ENCODE peak calls at places on chromosomes 2 and 18, in nine cellular contexts. A is anterior cingulate cortex; R is Kasumi-1; K is T1000; X is fibroblast of mammary gland; D is HFFc6; S is NCI-H1048; F is astrocyte of the cerebellum; J is stimulated activated CD8-positive, alpha-beta memory T cell treated with anti-CD3 and anti-CD28 coated beads, Interleukin-7, amount 100 ng/mL, for 1 hour. U is an unnamed sample.

GRCh38 chr2:174779361-174779928 is 15.2 kb upstream of the CHRNA1 start:
- DNase-seq in A (no peak), R (no peak), K (no peak), X (peak; percentile 66), D (peak; percentile 63), S (no peak), F (no peak), J (no peak), U (no peak)

GRCh38 chr2:232489516-232490220 is 2.0 kb upstream of the ECEL1 start:
- DNase-seq in A (no peak), R (no peak), K (no peak), X (no peak), D (no peak), S (no peak), F (no peak), J (no peak), U (no peak)

GRCh38 chr2:201957091-201957490 is 76.6 kb upstream of the FZD7 start:
- DNase-seq in A (no peak), R (no peak), K (no peak), X (no peak), D (no peak), S (no peak), F (no peak), J (no peak), U (no peak)

GRCh38 chr18:54742120-54742519 is 86.2 kb upstream of the RAB27B start:
- DNase-seq in A (no peak), R (no peak), K (no peak), X (peak; percentile 66), D (no peak), S (no peak), F (no peak), J (no peak), U (no peak)

GRCh38 chr2:205273148-205273547 is 409.2 kb upstream of the NRP2 start:
- DNase-seq in A (no peak), R (no peak), K (no peak), X (no peak), D (no peak), S (no peak), F (no peak), J (no peak), U (no peak)

GRCh38 chr18:13538630-13539029 is 187.7 kb downstream of the FAM210A start:
- DNase-seq in A (no peak), R (no peak), K (no peak), X (no peak), D (no peak), S (no peak), F (no peak), J (no peak), U (no peak)

GRCh38 chr2:65024149-65024829 is 31.9 kb upstream of the CEP68 start:
- DNase-seq in A (no peak), R (no peak), K (peak; percentile 39), X (peak; percentile 94), D (peak; percentile 49), S (no peak), F (peak; percentile 31), J (no peak), U (no peak)

GRCh38 chr18:78558948-78559347 is 420.7 kb upstream of the SALL3 start:
- DNase-seq in A (no peak), R (no peak), K (no peak), X (no peak), D (no peak), S (no peak), F (no peak), J (no peak), U (no peak)

GRCh38 chr18:34224423-34225217 is at the start of gene NOL4:
- DNase-seq in A (peak; percentile 88), R (no peak), K (peak; percentile 41), X (no peak), D (no peak), S (peak; percentile 81), F (peak; percentile 45), J (no peak), U (no peak)

GRCh38 chr2:159807183-159808037 is 9.4 kb upstream of the CD302 start:
- DNase-seq in A (no peak), R (peak; percentile 90), K (peak; percentile 7), X (peak; percentile 68), D (peak; percentile 39), S (no peak), F (peak; percentile 43), J (no peak), U (no peak)

GRCh38 chr2:19649785-19650380 is 251.9 kb downstream of the TTC32 start:
- DNase-seq in A (no peak), R (no peak), K (peak; percentile 51), X (peak; percentile 100), D (peak; percentile 97), S (no peak), F (peak; percentile 96), J (no peak), U (no peak)

GRCh38 chr2:26971911-26972786 is 1.7 kb downstream of the MAPRE3 start:
- DNase-seq in A (no peak), R (no peak), K (no peak), X (no peak), D (no peak), S (no peak), F (no peak), J (no peak), U (no peak)

GRCh38 chr2:202038471-202039277 is 5.0 kb downstream of the FZD7 start:
- DNase-seq in A (no peak), R (no peak), K (no peak), X (peak; percentile 38), D (peak; percentile 45), S (no peak), F (no peak), J (no peak), U (no peak)

GRCh38 chr2:74688881-74689280 is 34.8 kb downstream of the SEMA4F start:
- DNase-seq in A (no peak), R (no peak), K (no peak), X (no peak), D (no peak), S (no peak), F (no peak), J (no peak), U (no peak)

GRCh38 chr18:79832169-79832568 is 34.4 kb downstream of the KCNG2 start:
- DNase-seq in A (no peak), R (no peak), K (no peak), X (no peak), D (no peak), S (no peak), F (no peak), J (no peak), U (no peak)

GRCh38 chr2:113847144-113847543 is 42.7 kb upstream of the ACTR3 start:
- DNase-seq in A (no peak), R (no peak), K (no peak), X (peak; percentile 92), D (no peak), S (no peak), F (peak; percentile 16), J (no peak), U (no peak)

GRCh38 chr18:43507842-43508481 is 230.7 kb upstream of the SYT4 start:
- DNase-seq in A (no peak), R (no peak), K (no peak), X (no peak), D (no peak), S (no peak), F (no peak), J (no peak), U (no peak)

GRCh38 chr2:235570256-235570655 is 76.4 kb downstream of the AGAP1 start:
- DNase-seq in A (no peak), R (no peak), K (no peak), X (no peak), D (peak; percentile 65), S (no peak), F (no peak), J (no peak), U (no peak)

GRCh38 chr2:223870840-223871618 is 33.6 kb upstream of the AP1S3 start:
- DNase-seq in A (no peak), R (peak; percentile 25), K (no peak), X (peak; percentile 42), D (no peak), S (no peak), F (no peak), J (no peak), U (no peak)

GRCh38 chr2:7593286-7593685 is 676.1 kb downstream of the RNF144A start:
- DNase-seq in A (no peak), R (peak; percentile 19), K (no peak), X (no peak), D (no peak), S (no peak), F (no peak), J (no peak), U (no peak)

GRCh38 chr2:84526562-84526961 is 10.3 kb downstream of the DNAH6 start:
- DNase-seq in A (no peak), R (no peak), K (no peak), X (peak; percentile 5), D (peak; percentile 3), S (no peak), F (no peak), J (no peak), U (no peak)

GRCh38 chr18:79630266-79631095 is 49.1 kb upstream of the CTDP1 start:
- DNase-seq in A (no peak), R (no peak), K (no peak), X (no peak), D (no peak), S (no peak), F (no peak), J (no peak), U (no peak)

GRCh38 chr2:43071629-43072550 is 154.5 kb downstream of the ZFP36L2 start:
- DNase-seq in A (no peak), R (no peak), K (no peak), X (peak; percentile 51), D (no peak), S (no peak), F (no peak), J (no peak), U (no peak)

GRCh38 chr2:69026026-69026425 is 13.0 kb downstream of the ANTXR1 start:
- DNase-seq in A (no peak), R (peak; percentile 79), K (no peak), X (peak; percentile 61), D (peak; percentile 28), S (no peak), F (no peak), J (no peak), U (no peak)

GRCh38 chr2:196123679-196124373 is 47.6 kb downstream of the STK17B start:
- DNase-seq in A (no peak), R (no peak), K (no peak), X (peak; percentile 35), D (peak; percentile 39), S (no peak), F (no peak), J (no peak), U (no peak)

GRCh38 chr2:181770145-181770544 is 89.8 kb upstream of the NEUROD1 start:
- DNase-seq in A (no peak), R (no peak), K (no peak), X (peak; percentile 48), D (no peak), S (no peak), F (no peak), J (no peak), U (no peak)

U was measured in T-helper 17 cell.